ENCODE peak calls at places on chromosomes 7 and 10, in nine cellular contexts. One of them, this sample, is unnamed.

GRCh38 chr7:24576171-24577052 is 3.2 kb downstream of the PALS2 start:
- DNase-seq in K562: peak; percentile 73
- DNase-seq in Panc1: peak; percentile 53
- DNase-seq in GM23338: peak; percentile 83
- DNase-seq in A549: peak; percentile 75
- DNase-seq in GM12878: peak; percentile 64
- DNase-seq in HCT116: peak; percentile 48
- DNase-seq in SK-N-SH: peak; percentile 74
- DNase-seq in HepG2: peak; percentile 56
- DNase-seq in this sample: peak; percentile 45

GRCh38 chr7:150972094-150972493 is 6.0 kb downstream of the KCNH2 start:
- DNase-seq in K562: no peak
- DNase-seq in Panc1: no peak
- DNase-seq in GM23338: no peak
- DNase-seq in A549: no peak
- DNase-seq in GM12878: no peak
- DNase-seq in HCT116: no peak
- DNase-seq in SK-N-SH: peak; percentile 93
- DNase-seq in HepG2: no peak
- DNase-seq in this sample: no peak

GRCh38 chr7:120395526-120396019 is 122.6 kb downstream of the KCND2 start:
- DNase-seq in K562: no peak
- DNase-seq in Panc1: no peak
- DNase-seq in GM23338: no peak
- DNase-seq in A549: no peak
- DNase-seq in GM12878: peak; percentile 81
- DNase-seq in HCT116: no peak
- DNase-seq in SK-N-SH: no peak
- DNase-seq in HepG2: no peak
- DNase-seq in this sample: no peak

GRCh38 chr10:44465430-44466115 is 80.7 kb upstream of the CXCL12 start:
- DNase-seq in K562: no peak
- DNase-seq in Panc1: no peak
- DNase-seq in GM23338: peak; percentile 41
- DNase-seq in A549: no peak
- DNase-seq in GM12878: no peak
- DNase-seq in HCT116: no peak
- DNase-seq in SK-N-SH: peak; percentile 16
- DNase-seq in HepG2: no peak
- DNase-seq in this sample: no peak

GRCh38 chr10:129523031-129523722 is 56.1 kb downstream of the MGMT start:
- DNase-seq in K562: no peak
- DNase-seq in Panc1: no peak
- DNase-seq in GM23338: no peak
- DNase-seq in A549: no peak
- DNase-seq in GM12878: no peak
- DNase-seq in HCT116: no peak
- DNase-seq in SK-N-SH: no peak
- DNase-seq in HepG2: no peak
- DNase-seq in this sample: no peak

GRCh38 chr10:62934258-62934657 is 118.1 kb upstream of the EGR2 start:
- DNase-seq in K562: no peak
- DNase-seq in Panc1: no peak
- DNase-seq in GM23338: no peak
- DNase-seq in A549: no peak
- DNase-seq in GM12878: no peak
- DNase-seq in HCT116: peak; percentile 15
- DNase-seq in SK-N-SH: no peak
- DNase-seq in HepG2: no peak
- DNase-seq in this sample: peak; percentile 26

GRCh38 chr7:21886396-21886795 is 59.3 kb downstream of the CDCA7L start:
- DNase-seq in K562: no peak
- DNase-seq in Panc1: no peak
- DNase-seq in GM23338: peak; percentile 58
- DNase-seq in A549: no peak
- DNase-seq in GM12878: no peak
- DNase-seq in HCT116: no peak
- DNase-seq in SK-N-SH: no peak
- DNase-seq in HepG2: no peak
- DNase-seq in this sample: no peak

GRCh38 chr7:152366662-152367061 is 69.1 kb downstream of the KMT2C start:
- DNase-seq in K562: no peak
- DNase-seq in Panc1: no peak
- DNase-seq in GM23338: no peak
- DNase-seq in A549: no peak
- DNase-seq in GM12878: no peak
- DNase-seq in HCT116: no peak
- DNase-seq in SK-N-SH: no peak
- DNase-seq in HepG2: no peak
- DNase-seq in this sample: no peak

GRCh38 chr7:97006146-97006950 is 995 bp downstream of the DLX6 start:
- DNase-seq in K562: no peak
- DNase-seq in Panc1: no peak
- DNase-seq in GM23338: peak; percentile 90
- DNase-seq in A549: peak; percentile 36
- DNase-seq in GM12878: no peak
- DNase-seq in HCT116: no peak
- DNase-seq in SK-N-SH: peak; percentile 93
- DNase-seq in HepG2: peak; percentile 72
- DNase-seq in this sample: no peak

GRCh38 chr10:129140861-129141260 is 326.2 kb upstream of the MGMT start:
- DNase-seq in K562: no peak
- DNase-seq in Panc1: no peak
- DNase-seq in GM23338: no peak
- DNase-seq in A549: no peak
- DNase-seq in GM12878: no peak
- DNase-seq in HCT116: no peak
- DNase-seq in SK-N-SH: peak; percentile 36
- DNase-seq in HepG2: no peak
- DNase-seq in this sample: no peak

GRCh38 chr10:123930340-123931001 is 38.9 kb upstream of the CPXM2 start:
- DNase-seq in K562: no peak
- DNase-seq in Panc1: no peak
- DNase-seq in GM23338: no peak
- DNase-seq in A549: no peak
- DNase-seq in GM12878: no peak
- DNase-seq in HCT116: no peak
- DNase-seq in SK-N-SH: no peak
- DNase-seq in HepG2: no peak
- DNase-seq in this sample: no peak

GRCh38 chr7:157538321-157538720 is 201.5 kb downstream of the DNAJB6 start:
- DNase-seq in K562: no peak
- DNase-seq in Panc1: no peak
- DNase-seq in GM23338: no peak
- DNase-seq in A549: no peak
- DNase-seq in GM12878: no peak
- DNase-seq in HCT116: no peak
- DNase-seq in SK-N-SH: no peak
- DNase-seq in HepG2: no peak
- DNase-seq in this sample: no peak

GRCh38 chr7:2198206-2198605 is 34.5 kb downstream of the MAD1L1 start:
- DNase-seq in K562: no peak
- DNase-seq in Panc1: no peak
- DNase-seq in GM23338: no peak
- DNase-seq in A549: no peak
- DNase-seq in GM12878: no peak
- DNase-seq in HCT116: no peak
- DNase-seq in SK-N-SH: peak; percentile 26
- DNase-seq in HepG2: no peak
- DNase-seq in this sample: no peak

GRCh38 chr7:132112632-132113031 is 463.6 kb downstream of the PLXNA4 start:
- DNase-seq in K562: no peak
- DNase-seq in Panc1: no peak
- DNase-seq in GM23338: no peak
- DNase-seq in A549: no peak
- DNase-seq in GM12878: no peak
- DNase-seq in HCT116: no peak
- DNase-seq in SK-N-SH: no peak
- DNase-seq in HepG2: no peak
- DNase-seq in this sample: no peak

GRCh38 chr7:22269963-22270362 is 87.0 kb downstream of the RAPGEF5 start:
- DNase-seq in K562: no peak
- DNase-seq in Panc1: no peak
- DNase-seq in GM23338: no peak
- DNase-seq in A549: no peak
- DNase-seq in GM12878: no peak
- DNase-seq in HCT116: no peak
- DNase-seq in SK-N-SH: no peak
- DNase-seq in HepG2: peak; percentile 45
- DNase-seq in this sample: no peak

GRCh38 chr7:26574476-26574875 is 282.8 kb downstream of the SNX10 start:
- DNase-seq in K562: no peak
- DNase-seq in Panc1: no peak
- DNase-seq in GM23338: no peak
- DNase-seq in A549: no peak
- DNase-seq in GM12878: no peak
- DNase-seq in HCT116: no peak
- DNase-seq in SK-N-SH: no peak
- DNase-seq in HepG2: no peak
- DNase-seq in this sample: no peak

GRCh38 chr10:48366261-48366660 is 59.8 kb downstream of the MAPK8 start:
- DNase-seq in K562: no peak
- DNase-seq in Panc1: no peak
- DNase-seq in GM23338: no peak
- DNase-seq in A549: no peak
- DNase-seq in GM12878: no peak
- DNase-seq in HCT116: no peak
- DNase-seq in SK-N-SH: no peak
- DNase-seq in HepG2: no peak
- DNase-seq in this sample: no peak

GRCh38 chr10:61897671-61898434 is 3.6 kb upstream of the ARID5B start:
- DNase-seq in K562: peak; percentile 67
- DNase-seq in Panc1: no peak
- DNase-seq in GM23338: peak; percentile 63
- DNase-seq in A549: peak; percentile 40
- DNase-seq in GM12878: no peak
- DNase-seq in HCT116: no peak
- DNase-seq in SK-N-SH: peak; percentile 49
- DNase-seq in HepG2: no peak
- DNase-seq in this sample: no peak

GRCh38 chr7:138032775-138033174 is 30.9 kb upstream of the CREB3L2 start:
- DNase-seq in K562: no peak
- DNase-seq in Panc1: no peak
- DNase-seq in GM23338: peak; percentile 29
- DNase-seq in A549: no peak
- DNase-seq in GM12878: no peak
- DNase-seq in HCT116: no peak
- DNase-seq in SK-N-SH: no peak
- DNase-seq in HepG2: no peak
- DNase-seq in this sample: no peak
- TF ChIP-seq REST in K562: no peak
- TF ChIP-seq REST in Panc1: no peak
- TF ChIP-seq REST in GM23338: no peak
- TF ChIP-seq REST in A549: no peak
- TF ChIP-seq REST in GM12878: no peak
- TF ChIP-seq REST in HCT116: no peak
- TF ChIP-seq REST in SK-N-SH: no peak
- TF ChIP-seq REST in HepG2: no peak
- TF ChIP-seq REST in this sample: no peak

GRCh38 chr10:72728462-72728861 is 36.5 kb downstream of the MCU start:
- DNase-seq in K562: peak; percentile 31
- DNase-seq in Panc1: no peak
- DNase-seq in GM23338: no peak
- DNase-seq in A549: no peak
- DNase-seq in GM12878: no peak
- DNase-seq in HCT116: no peak
- DNase-seq in SK-N-SH: no peak
- DNase-seq in HepG2: no peak
- DNase-seq in this sample: no peak
- TF ChIP-seq REST in K562: no peak
- TF ChIP-seq REST in Panc1: no peak
- TF ChIP-seq REST in GM23338: no peak
- TF ChIP-seq REST in A549: no peak
- TF ChIP-seq REST in GM12878: no peak
- TF ChIP-seq REST in HCT116: no peak
- TF ChIP-seq REST in SK-N-SH: no peak
- TF ChIP-seq REST in HepG2: no peak
- TF ChIP-seq REST in this sample: no peak

DNA sequence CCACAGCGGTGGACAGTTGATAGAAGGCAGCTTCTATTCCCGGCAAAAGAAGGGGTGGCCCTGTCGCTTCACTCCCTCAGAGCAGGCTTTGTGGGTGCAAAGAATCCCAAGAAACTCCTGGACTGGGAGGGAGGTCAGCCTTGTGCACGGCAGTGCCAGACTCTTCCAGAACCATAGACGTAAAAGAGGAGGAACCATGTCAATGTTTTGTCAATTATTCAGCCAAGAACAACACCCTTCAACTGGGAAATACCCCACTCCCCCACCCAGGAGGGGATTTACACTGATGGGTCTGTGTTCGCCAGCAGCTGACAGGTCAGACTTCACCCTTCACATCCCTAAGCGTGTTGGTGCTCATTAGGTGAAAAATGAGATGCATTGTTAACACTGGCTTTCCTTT is 116.8 kb upstream of the BMPER start:
- DNase-seq in K562: no peak
- DNase-seq in Panc1: no peak
- DNase-seq in GM23338: no peak
- DNase-seq in A549: no peak
- DNase-seq in GM12878: no peak
- DNase-seq in HCT116: no peak
- DNase-seq in SK-N-SH: no peak
- DNase-seq in HepG2: no peak
- DNase-seq in this sample: no peak
- TF ChIP-seq REST in K562: no peak
- TF ChIP-seq REST in Panc1: no peak
- TF ChIP-seq REST in GM23338: no peak
- TF ChIP-seq REST in A549: no peak
- TF ChIP-seq REST in GM12878: no peak
- TF ChIP-seq REST in HCT116: no peak
- TF ChIP-seq REST in SK-N-SH: no peak
- TF ChIP-seq REST in HepG2: no peak
- TF ChIP-seq REST in this sample: no peak

DNA sequence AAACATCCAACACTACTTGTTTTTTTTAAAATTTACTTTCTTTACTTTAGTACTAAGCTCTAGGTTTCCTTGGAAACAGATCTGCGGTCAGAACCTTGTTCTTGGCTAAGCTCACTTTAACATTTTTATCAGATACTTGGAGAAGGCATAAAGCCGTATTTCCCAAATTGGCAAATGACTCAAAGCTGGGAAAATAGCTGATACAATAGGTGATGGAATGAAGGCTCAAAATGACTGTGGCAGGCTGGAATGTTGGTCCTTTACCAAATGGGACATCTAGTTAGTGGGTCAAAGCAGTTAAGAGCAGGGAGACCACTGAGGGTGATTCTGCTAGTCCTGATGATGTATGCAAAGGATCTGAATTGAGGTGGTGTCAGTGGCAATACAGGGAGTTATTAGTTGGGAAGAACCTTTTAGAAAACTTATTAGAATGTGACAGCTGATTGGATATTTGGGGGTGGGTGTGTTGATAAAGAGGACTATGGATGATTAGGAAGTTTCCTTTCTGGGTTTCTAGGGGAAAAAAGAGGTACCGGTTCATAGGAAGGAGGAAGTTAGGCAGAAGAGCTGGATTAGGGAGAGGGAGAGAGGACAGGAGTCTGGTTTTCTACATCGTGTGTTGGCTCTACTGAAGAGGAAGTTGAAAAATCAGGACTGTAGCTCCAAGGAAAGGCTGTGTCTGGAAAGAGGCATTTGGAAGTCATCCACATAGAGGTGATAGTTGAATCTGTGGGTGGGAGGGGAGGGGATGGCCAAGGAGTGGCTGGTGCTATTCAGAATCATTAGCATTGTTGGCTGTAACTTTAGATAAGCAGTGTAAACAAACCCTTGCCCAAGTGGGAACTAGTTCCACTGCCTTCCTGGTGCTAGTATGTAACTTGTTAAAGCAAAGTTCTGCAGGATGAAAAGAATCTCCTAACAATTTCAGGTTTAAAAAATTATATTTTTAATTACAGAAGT is 13.1 kb downstream of the PLCE1 start:
- DNase-seq in K562: no peak
- DNase-seq in Panc1: no peak
- DNase-seq in GM23338: no peak
- DNase-seq in A549: no peak
- DNase-seq in GM12878: no peak
- DNase-seq in HCT116: no peak
- DNase-seq in SK-N-SH: no peak
- DNase-seq in HepG2: no peak
- DNase-seq in this sample: no peak
- TF ChIP-seq REST in K562: no peak
- TF ChIP-seq REST in Panc1: no peak
- TF ChIP-seq REST in GM23338: no peak
- TF ChIP-seq REST in A549: no peak
- TF ChIP-seq REST in GM12878: no peak
- TF ChIP-seq REST in HCT116: no peak
- TF ChIP-seq REST in SK-N-SH: no peak
- TF ChIP-seq REST in HepG2: no peak
- TF ChIP-seq REST in this sample: no peak